ENCODE peak calls at places on chromosomes 7 and 10, in nine cellular contexts. C, S, L, F, Z, P, T, O and X are unnamed samples.

GRCh38 chr7:68700414-68700813 is 897.9 kb upstream of the AUTS2 start:
- DNase-seq in T (no peak), S (no peak), Z (no peak), F (no peak), L (peak), O (no peak), C (no peak), P (peak), X (no peak)

GRCh38 chr10:114437456-114438292 is 33.4 kb upstream of the AFAP1L2 start:
- DNase-seq in Z (peak), F (no peak), C (no peak), P (peak), L (peak), S (peak), T (no peak), O (no peak), X (no peak)

GRCh38 chr7:115924398-115924797 is 106.2 kb downstream of the TFEC start:
- DNase-seq in C (no peak), O (no peak), T (no peak), P (peak), F (no peak), Z (no peak), S (no peak), L (no peak), X (no peak)

GRCh38 chr10:4514445-4515108 is 311.4 kb upstream of the AKR1E2 start:
- DNase-seq in P (no peak), O (peak), T (no peak), F (no peak), L (no peak), C (no peak), Z (no peak), S (peak), X (peak)

GRCh38 chr7:76513817-76514799 is 3.8 kb downstream of the UPK3B start:
- DNase-seq in T (no peak), C (no peak), L (no peak), F (no peak), P (no peak), Z (peak), S (no peak), O (peak), X (peak)

GRCh38 chr7:30268666-30269065 is 15.7 kb upstream of the ZNRF2 start:
- DNase-seq in O (no peak), Z (no peak), S (peak), P (no peak), C (no peak), F (no peak), L (no peak), T (no peak), X (no peak)

GRCh38 chr10:15245530-15245929 is 77.0 kb upstream of the NMT2 start:
- DNase-seq in Z (peak), O (no peak), S (peak), C (no peak), L (no peak), F (no peak), P (no peak), T (no peak), X (no peak)

GRCh38 chr7:12719978-12720377 is 32.5 kb downstream of the ARL4A start:
- DNase-seq in O (no peak), L (peak), C (no peak), Z (no peak), P (peak), T (no peak), S (peak), F (no peak), X (no peak)

GRCh38 chr10:120394446-120394845 is 62.6 kb upstream of the PLPP4 start:
- DNase-seq in L (no peak), T (no peak), F (no peak), C (no peak), P (no peak), Z (no peak), O (no peak), S (no peak), X (no peak)

GRCh38 chr7:55569269-55569663 is 3.0 kb downstream of the VOPP1 start:
- DNase-seq in F (no peak), T (no peak), Z (no peak), P (no peak), O (no peak), C (no peak), S (no peak), L (no peak), X (no peak)
- H3K4me3 ChIP-seq in F (no peak), T (no peak), Z (no peak), P (no peak), O (no peak), C (no peak), S (no peak), L (no peak), X (no peak)

DNA sequence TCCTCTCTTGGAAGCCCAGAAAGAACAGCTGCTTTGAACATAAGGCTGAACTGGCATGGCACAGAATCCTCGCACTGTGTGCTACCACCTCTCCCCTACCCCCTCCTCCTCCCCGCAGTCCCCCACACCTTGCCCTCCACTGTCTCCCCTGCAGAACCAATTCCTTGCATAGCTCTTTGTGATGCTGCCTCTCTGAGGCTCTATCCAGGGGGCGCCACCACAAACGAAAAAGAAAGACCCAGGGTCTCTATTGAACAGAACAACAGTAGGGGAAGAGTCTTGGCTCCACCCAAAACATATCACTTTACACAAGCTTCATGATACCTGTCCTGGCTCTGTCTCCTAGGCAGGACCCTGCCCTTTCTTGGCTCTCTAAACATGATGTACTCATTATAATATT is 26.2 kb upstream of the EBLN1 start:
- DNase-seq in O (no peak), F (no peak), L (no peak), C (no peak), P (no peak), Z (no peak), S (no peak), T (no peak), X (no peak)
- TF ChIP-seq CTCF in O (no peak), F (no peak), L (no peak), C (no peak), P (no peak), Z (peak), S (peak), T (no peak), X (no peak)

DNA sequence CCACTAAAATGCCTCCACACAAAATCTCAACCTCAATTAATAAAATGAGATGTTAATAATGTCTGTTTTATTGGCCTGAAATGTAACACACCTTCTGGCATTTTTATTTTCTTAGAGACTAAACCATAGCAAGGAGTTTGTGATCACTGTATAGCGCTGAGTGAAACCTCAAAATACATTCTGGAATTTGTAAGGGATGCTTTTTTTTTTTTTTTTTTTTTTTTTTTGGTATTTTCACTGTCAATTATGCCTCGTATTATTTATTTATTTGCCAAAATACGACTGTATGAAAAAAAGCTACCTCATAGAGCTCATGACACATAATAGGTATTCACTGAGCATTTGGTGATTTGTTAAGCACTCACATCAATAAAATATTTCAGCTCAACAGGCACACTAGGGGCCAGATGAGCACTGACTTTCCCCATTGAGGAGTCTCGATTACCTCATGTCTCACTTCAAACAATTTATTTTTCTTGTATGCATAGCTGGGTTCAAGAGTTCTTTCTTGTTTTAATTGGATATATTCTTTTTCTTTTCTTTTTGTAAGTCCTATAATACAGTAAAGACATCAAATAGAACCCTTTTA is 36.5 kb downstream of the SEMA3C start:
- DNase-seq in F (no peak), P (no peak), T (no peak), C (no peak), L (no peak), Z (no peak), O (no peak), S (no peak), X (no peak)
- H3K27ac ChIP-seq in F (no peak), P (peak), T (no peak), C (peak), L (no peak), Z (no peak), O (peak), S (no peak), X (no peak)

DNA sequence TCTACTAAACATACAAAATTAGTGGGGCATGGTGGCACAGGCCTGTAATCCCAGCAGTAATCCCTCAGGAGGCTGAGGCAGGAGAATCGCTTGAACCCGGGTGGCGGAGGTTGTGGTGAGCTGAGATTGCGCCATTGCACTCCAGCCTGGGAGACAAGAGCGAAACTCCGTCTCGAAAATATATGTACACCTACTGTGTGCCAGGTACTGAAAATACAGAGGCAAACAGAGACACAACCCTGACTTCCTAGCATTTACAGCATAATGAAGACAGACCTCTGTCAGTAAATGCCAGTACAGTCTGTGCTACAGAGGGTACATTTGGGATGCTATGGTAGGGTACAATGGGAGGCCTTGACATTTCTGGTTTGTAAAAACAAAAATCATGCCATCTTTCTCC is 66.6 kb downstream of the ABCC2 start:
- DNase-seq in Z (no peak), L (no peak), S (no peak), C (no peak), T (no peak), F (no peak), O (no peak), P (no peak), X (no peak)
- H3K4me3 ChIP-seq in Z (no peak), L (no peak), S (no peak), C (no peak), T (no peak), F (no peak), O (no peak), P (no peak), X (no peak)

GRCh38 chr7:94216944-94217461 is 177.7 kb upstream of the COL1A2 start:
- DNase-seq in F (no peak), T (no peak), O (no peak), S (peak), C (no peak), P (peak), Z (no peak), L (peak), X (no peak)
- TF ChIP-seq CTCF in F (no peak), T (no peak), O (no peak), S (no peak), C (no peak), P (no peak), Z (no peak), L (no peak), X (no peak)

DNA sequence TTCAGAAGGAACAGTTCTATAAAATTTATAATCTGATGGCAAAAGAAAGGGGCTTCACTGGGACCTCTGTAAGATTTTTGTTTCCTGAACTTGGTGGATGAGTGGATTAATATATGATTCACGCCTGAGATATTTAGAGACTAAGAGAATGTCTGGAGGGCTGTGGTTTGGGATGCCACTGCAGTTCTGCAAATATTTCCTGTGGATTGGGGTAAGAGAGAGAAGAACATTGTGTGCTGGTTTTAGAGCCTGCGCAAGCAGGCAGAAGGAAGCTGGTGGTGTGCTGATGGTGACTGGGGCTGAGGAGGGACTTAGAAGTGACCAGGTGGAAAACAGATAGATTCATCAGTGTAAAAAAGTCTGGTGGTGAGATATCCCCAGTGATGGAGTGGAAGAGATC is 87.0 kb downstream of the SUGCT start:
- DNase-seq in C (peak), Z (no peak), L (peak), P (peak), F (peak), T (no peak), S (peak), O (peak), X (no peak)
- H3K27ac ChIP-seq in C (no peak), Z (no peak), L (peak), P (no peak), F (peak), T (no peak), S (no peak), O (peak), X (no peak)

GRCh38 chr10:117165557-117166419 is 27.7 kb upstream of the VAX1 start:
- DNase-seq in C (peak), T (no peak), Z (peak), S (peak), F (no peak), L (peak), P (peak), O (peak), X (no peak)
- H3K4me3 ChIP-seq in C (no peak), T (peak), Z (peak), S (no peak), F (no peak), L (no peak), P (no peak), O (peak), X (no peak)

GRCh38 chr7:151796091-151796870 is 80.6 kb downstream of the PRKAG2 start:
- DNase-seq in F (no peak), O (no peak), T (no peak), S (no peak), L (peak), Z (no peak), C (peak), P (peak), X (peak)
- TF ChIP-seq CTCF in F (no peak), O (no peak), T (no peak), S (no peak), L (no peak), Z (no peak), C (no peak), P (no peak), X (no peak)

DNA sequence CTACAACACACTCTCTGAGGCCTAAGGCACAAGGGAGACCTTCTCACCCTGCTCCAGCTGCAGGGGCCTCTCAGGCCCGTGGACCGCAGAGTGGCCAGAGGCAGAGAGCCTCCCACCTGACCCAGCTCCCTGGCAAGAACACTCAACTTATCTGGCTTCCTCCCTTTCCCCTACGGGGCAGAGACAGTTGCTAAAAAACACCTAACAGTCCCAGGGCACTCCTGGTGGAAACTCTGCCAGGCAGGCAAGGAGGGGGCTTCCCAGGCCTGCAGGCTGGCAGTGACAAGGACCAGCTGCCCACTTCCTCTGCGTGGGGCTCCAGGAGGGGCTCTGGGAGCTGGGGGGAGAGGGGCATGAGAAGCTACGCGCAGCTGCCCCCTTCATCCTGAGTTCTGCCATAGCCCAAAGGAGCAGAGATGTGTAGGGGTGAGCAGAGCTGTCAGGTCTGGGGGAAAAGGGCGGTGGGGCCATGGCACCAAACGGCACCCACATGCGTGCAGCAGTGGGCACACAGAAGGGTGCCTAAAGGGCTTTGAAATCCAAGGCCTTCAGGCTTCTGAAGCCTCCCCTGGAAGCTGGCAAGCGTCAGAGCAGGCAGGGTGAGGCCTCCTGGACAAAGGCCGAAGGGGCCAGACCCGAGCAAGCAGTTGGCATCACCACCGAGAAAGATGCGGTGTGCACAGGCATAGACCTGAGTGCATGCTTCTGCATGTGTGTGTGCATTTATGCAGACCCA is 14.5 kb downstream of the SPOCK2 start:
- DNase-seq in S (no peak), T (no peak), O (no peak), C (no peak), P (no peak), Z (no peak), F (no peak), L (no peak), X (no peak)
- H3K27ac ChIP-seq in S (peak), T (no peak), O (no peak), C (no peak), P (no peak), Z (no peak), F (no peak), L (no peak), X (no peak)

GRCh38 chr10:124446830-124447740 is 2.8 kb downstream of the NKX1-2 start:
- DNase-seq in C (no peak), L (no peak), O (no peak), T (no peak), Z (no peak), F (no peak), S (no peak), P (no peak), X (no peak)
- H3K4me3 ChIP-seq in C (no peak), L (no peak), O (peak), T (no peak), Z (peak), F (no peak), S (peak), P (no peak), X (no peak)